ENCODE peak calls at places on chromosomes 13 and 19, in five cellular contexts. N, G, S, R and X are unnamed samples.

GRCh38 chr13:73201601-73202000 is 142.8 kb downstream of the KLF5 start:
- DNase-seq in N (no peak), G (no peak), S (no peak), R (no peak), X (no peak)

GRCh38 chr13:97205971-97206370 is 16.2 kb upstream of the MBNL2 start:
- DNase-seq in N (no peak), G (no peak), S (no peak), R (no peak), X (no peak)

GRCh38 chr19:53847555-53847954 is 20.1 kb upstream of the MYADM start:
- DNase-seq in N (no peak), G (no peak), S (no peak), R (no peak), X (no peak)

GRCh38 chr19:12778020-12778904 is 2.9 kb upstream of the HOOK2 start:
- DNase-seq in N (peak), G (no peak), S (peak), R (peak), X (peak)

GRCh38 chr13:76884571-76885202 is 1.5 kb downstream of the KCTD12 start:
- DNase-seq in N (no peak), G (no peak), S (peak), R (peak), X (peak)

GRCh38 chr19:10292789-10293636 is 3.3 kb downstream of the ICAM5 start:
- DNase-seq in N (no peak), G (no peak), S (no peak), R (no peak), X (peak)

GRCh38 chr13:106393776-106394175 is 141.7 kb downstream of the EFNB2 start:
- DNase-seq in N (no peak), G (no peak), S (no peak), R (no peak), X (no peak)

GRCh38 chr19:30373593-30373992 is 1.4 kb downstream of the ZNF536 start:
- DNase-seq in N (no peak), G (no peak), S (no peak), R (no peak), X (no peak)

GRCh38 chr13:96112936-96113335 is 23.0 kb downstream of the HS6ST3 start:
- DNase-seq in N (no peak), G (no peak), S (no peak), R (no peak), X (no peak)

GRCh38 chr13:48585456-48585840 is 52.6 kb upstream of the RCBTB2 start:
- DNase-seq in N (no peak), G (no peak), S (peak), R (no peak), X (peak)

GRCh38 chr13:51364404-51365008 is 25.0 kb downstream of the SERPINE3 start:
- DNase-seq in N (no peak), G (no peak), S (peak), R (no peak), X (no peak)

GRCh38 chr19:38229585-38230073 is 5.6 kb upstream of the DPF1 start:
- DNase-seq in N (peak), G (peak), S (peak), R (peak), X (peak)